ENCODE peak calls at places on chromosomes 12 and 14, in ten cellular contexts. G is mucosa of descending colon, Q is ovary, X is HFF-Myc, O is astrocyte of the cerebellum, H is right lobe of liver, V is left ventricle myocardium inferior, P is foreskin fibroblast, K is fibroblast of the aortic adventitia, S is brain microvascular endothelial cell. L is an unnamed sample.

GRCh38 chr14:95530461-95531170 is 4.2 kb upstream of the GLRX5 start:
- DNase-seq in G (no peak), Q (no peak), X (no peak), O (no peak), H (no peak), V (no peak), P (no peak), K (no peak), S (no peak), L (no peak)

GRCh38 chr14:102525213-102526143 is 15.9 kb upstream of the ANKRD9 start:
- DNase-seq in G (peak), Q (no peak), X (no peak), O (peak), H (no peak), V (no peak), P (peak), K (peak), S (peak), L (peak)

GRCh38 chr12:90979936-90980335 is 24.8 kb downstream of the EPYC start:
- DNase-seq in G (no peak), Q (no peak), X (peak), O (no peak), H (no peak), V (no peak), P (peak), K (peak), S (no peak), L (no peak)

GRCh38 chr14:64442300-64442988 is 22.9 kb upstream of the AKAP5 start:
- DNase-seq in G (no peak), Q (no peak), X (no peak), O (no peak), H (no peak), V (peak), P (no peak), K (no peak), S (no peak), L (no peak)

GRCh38 chr14:68507544-68508081 is 285.3 kb downstream of the ZFP36L1 start:
- DNase-seq in G (no peak), Q (no peak), X (no peak), O (no peak), H (no peak), V (no peak), P (no peak), K (no peak), S (no peak), L (no peak)

GRCh38 chr12:112091563-112091962 is 17.0 kb downstream of the NAA25 start:
- DNase-seq in G (no peak), Q (no peak), X (no peak), O (no peak), H (no peak), V (no peak), P (no peak), K (no peak), S (no peak), L (no peak)

GRCh38 chr12:12812605-12813119 is 484 bp upstream of the DDX47 start:
- DNase-seq in G (no peak), Q (peak), X (no peak), O (no peak), H (no peak), V (no peak), P (no peak), K (no peak), S (no peak), L (no peak)

GRCh38 chr14:69259531-69260245 is at the start of gene GALNT16:
- DNase-seq in G (no peak), Q (no peak), X (no peak), O (no peak), H (no peak), V (peak), P (peak), K (no peak), S (no peak), L (no peak)

GRCh38 chr14:69346710-69347109 is 51.4 kb downstream of the ERH start:
- DNase-seq in G (no peak), Q (peak), X (no peak), O (no peak), H (peak), V (peak), P (peak), K (no peak), S (no peak), L (no peak)

DNA sequence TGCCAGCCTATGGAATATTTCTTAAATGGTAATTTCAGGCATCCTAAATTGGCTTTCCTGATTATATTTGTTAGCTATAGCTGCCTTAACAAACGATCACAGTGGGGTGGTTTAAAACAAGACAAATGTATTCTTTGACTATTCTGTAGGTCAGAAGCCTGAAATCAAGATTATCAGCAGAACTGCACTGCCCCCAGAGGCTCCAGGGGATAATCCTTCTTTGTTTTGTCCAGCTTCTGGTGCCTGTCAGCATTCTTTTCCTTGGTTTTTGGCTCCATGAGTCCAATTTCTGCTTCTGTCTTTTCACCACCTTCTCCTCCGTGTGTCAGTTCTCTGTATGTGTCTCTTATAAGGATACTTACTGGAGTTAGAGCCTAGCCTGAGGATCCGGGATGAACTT is 1282.2 kb upstream of the USP15 start:
- DNase-seq in G (no peak), Q (no peak), X (no peak), O (no peak), H (no peak), V (no peak), P (peak), K (no peak), S (no peak), L (no peak)
- TF ChIP-seq CTCF in G (no peak), Q (no peak), X (no peak), O (no peak), H (peak), V (no peak), P (peak), K (no peak), S (peak), L (no peak)

DNA sequence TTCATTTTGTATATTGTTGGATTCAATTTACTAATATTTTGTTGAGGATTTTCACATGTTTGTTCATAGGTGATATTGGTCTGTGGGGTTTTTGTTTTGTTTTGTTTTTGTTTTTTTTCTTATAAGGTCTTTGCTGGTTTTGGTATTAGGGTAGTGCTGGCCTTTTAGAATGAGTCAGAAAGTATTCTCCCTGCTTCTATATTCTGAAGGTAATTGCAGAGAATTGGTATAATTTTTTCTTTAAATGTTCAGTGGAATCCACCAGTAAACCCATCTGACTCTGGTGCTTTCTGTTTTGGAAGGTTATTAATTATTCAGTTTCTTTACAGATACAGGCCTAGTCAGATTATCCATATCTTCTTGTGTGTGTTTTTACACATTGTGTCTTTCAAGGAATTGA is 8.9 kb downstream of the TOGARAM1 start:
- DNase-seq in G (no peak), Q (no peak), X (no peak), O (no peak), H (no peak), V (no peak), P (no peak), K (no peak), S (no peak), L (peak)
- H3K4me3 ChIP-seq in G (no peak), Q (no peak), X (no peak), O (no peak), H (no peak), V (no peak), P (no peak), K (no peak), S (no peak), L (no peak)

GRCh38 chr12:118034429-118035193 is 18.1 kb downstream of the RFC5 start:
- DNase-seq in G (no peak), Q (no peak), X (peak), O (no peak), H (no peak), V (no peak), P (peak), K (peak), S (peak), L (no peak)
- TF ChIP-seq CTCF in G (no peak), Q (no peak), X (peak), O (peak), H (peak), V (peak), P (peak), K (peak), S (peak), L (no peak)

GRCh38 chr12:119180380-119181040 is 1.8 kb downstream of the HSPB8 start:
- DNase-seq in G (peak), Q (peak), X (no peak), O (no peak), H (no peak), V (no peak), P (peak), K (peak), S (peak), L (no peak)
- H3K4me3 ChIP-seq in G (no peak), Q (peak), X (peak), O (peak), H (no peak), V (peak), P (peak), K (peak), S (peak), L (no peak)

DNA sequence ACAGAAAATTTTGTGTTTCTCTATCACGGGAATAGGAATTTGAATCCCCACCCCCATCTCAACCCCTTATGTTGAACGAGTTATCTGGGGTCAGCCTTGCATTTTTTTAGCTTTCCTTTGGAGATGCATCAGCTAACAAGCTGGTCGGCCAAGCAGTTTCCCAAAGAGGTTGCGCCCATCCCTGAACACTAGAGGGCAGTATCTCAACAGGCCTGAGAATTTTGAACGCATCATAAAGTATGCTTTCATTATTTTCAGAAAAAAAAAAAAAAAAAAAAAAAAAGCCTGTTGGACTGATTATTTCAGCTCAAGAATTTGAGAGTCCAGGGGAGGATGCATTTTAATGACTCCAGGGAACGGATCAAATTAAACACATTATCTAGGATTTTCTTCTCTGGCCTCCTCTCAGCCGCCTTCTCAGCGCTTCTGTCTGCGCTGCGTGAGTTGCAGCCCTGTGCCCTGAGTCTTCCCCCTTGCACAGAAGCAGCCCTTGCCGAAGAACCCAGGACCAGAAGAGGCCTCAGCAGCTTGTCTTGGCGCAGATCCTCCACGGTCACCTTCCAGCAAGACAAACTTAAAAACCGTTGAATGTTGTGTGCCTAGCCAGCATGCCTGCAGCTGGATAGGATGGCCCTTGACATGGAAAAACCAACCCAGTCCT is 76.5 kb upstream of the GZMB start:
- DNase-seq in G (no peak), Q (peak), X (peak), O (peak), H (peak), V (peak), P (peak), K (peak), S (peak), L (peak)
- TF ChIP-seq CTCF in G (peak), Q (peak), X (peak), O (peak), H (peak), V (peak), P (peak), K (peak), S (peak), L (peak)

DNA sequence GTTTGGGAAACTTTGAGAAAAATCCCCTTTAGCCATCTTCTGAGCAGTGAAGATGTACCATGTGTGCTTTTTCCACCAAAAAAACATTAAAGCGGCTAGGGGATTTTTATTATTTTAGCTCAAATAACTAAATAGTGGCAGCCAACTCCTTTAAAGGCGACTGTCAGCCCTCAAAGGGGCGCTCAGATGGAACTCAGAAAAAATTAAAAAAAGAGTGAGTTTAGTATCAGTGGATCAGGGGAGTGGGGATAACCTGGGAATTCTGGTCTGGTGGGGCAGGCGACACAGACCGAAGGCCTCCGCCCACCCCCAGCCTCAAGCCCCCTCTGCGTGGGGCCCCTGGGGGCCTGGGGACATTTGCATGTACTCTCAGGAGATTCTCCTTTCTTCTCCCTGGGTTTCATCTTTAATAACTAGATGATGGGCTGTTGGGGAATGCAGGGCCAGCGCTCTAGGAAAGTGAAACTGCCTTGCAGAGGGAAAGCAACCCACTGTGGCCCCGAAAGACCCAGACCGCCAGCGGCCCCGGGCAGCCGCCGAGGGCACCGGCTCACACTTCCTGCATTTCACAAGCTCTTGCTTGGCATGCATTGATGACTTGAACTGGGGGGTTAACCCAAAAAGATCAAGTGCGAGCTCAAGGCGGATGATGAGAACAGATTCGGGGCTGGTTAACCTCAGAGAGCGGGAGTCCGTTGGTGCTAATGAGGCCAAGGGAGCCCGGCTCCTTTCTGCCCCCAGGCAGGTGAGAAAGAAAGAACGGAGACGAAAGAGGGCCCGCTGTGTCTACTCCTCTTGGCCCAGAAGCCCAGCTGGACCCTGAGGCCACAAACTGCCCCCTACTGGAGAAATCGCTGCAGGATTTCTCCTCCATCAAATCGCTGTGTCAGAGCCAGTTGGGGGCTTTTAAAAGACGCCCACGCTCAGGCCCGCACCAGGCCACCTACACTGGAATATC is 7.3 kb upstream of the BATF start:
- DNase-seq in G (peak), Q (no peak), X (no peak), O (no peak), H (no peak), V (peak), P (peak), K (peak), S (no peak), L (peak)
- H3K4me3 ChIP-seq in G (no peak), Q (no peak), X (peak), O (peak), H (peak), V (peak), P (peak), K (peak), S (peak), L (peak)

GRCh38 chr12:97713972-97714588 is 251.5 kb downstream of the RMST start:
- DNase-seq in G (no peak), Q (no peak), X (no peak), O (no peak), H (no peak), V (no peak), P (no peak), K (no peak), S (no peak), L (no peak)
- TF ChIP-seq CTCF in G (no peak), Q (no peak), X (no peak), O (no peak), H (no peak), V (no peak), P (no peak), K (no peak), S (no peak), L (no peak)

DNA sequence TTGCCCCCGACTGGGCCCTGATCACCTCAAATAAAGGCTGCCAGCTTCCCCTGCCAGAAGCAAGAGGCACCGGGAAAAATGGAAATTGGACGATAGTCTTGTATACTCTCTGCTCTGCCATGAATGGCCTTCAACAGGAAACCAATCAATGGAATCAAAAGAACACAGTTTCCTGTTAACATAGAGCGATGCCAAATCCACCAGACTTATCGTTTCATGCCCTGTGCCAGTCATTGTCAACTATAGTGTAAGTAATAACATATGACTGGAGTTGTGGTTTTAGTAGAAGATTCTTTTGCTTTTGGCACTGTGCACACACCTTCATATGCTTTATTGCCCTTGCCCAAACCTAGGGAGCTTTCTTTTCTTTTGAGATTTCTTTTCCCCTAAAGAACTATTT is 97.7 kb downstream of the TMEM30B start:
- DNase-seq in G (no peak), Q (no peak), X (no peak), O (no peak), H (no peak), V (no peak), P (no peak), K (peak), S (no peak), L (no peak)
- H3K4me3 ChIP-seq in G (no peak), Q (no peak), X (no peak), O (no peak), H (no peak), V (no peak), P (no peak), K (no peak), S (no peak), L (no peak)

DNA sequence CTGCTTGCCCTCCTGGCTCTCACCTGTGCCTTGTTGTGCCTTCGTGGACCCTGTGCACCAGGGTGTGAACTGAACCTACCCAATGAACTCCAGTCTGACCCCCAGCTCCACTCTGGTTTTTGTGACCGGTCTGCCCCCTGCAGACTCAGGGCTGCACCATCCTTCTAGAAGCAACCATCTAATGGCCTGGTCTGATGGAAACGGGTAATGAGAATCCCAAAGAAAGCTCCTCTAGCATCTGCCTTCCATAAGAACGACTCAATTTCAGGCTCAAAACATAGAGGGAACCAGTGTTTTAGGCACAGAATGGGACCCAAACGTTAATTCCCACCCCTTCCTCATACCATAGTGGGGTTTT is 176.7 kb upstream of the PRMT8 start:
- DNase-seq in G (no peak), Q (no peak), X (no peak), O (no peak), H (no peak), V (no peak), P (no peak), K (no peak), S (no peak), L (no peak)
- TF ChIP-seq CTCF in G (no peak), Q (no peak), X (no peak), O (no peak), H (no peak), V (no peak), P (no peak), K (peak), S (peak), L (no peak)

L was measured in GM12865.